ENCODE peak calls at places on chromosomes 4 and X, in eight cellular contexts. N is A549, P is HCT116, K is GM12878, A is H1, J is K562, O is SK-N-SH, S is HepG2. W is an unnamed sample.

GRCh38 chr4:2338754-2339457 is 77.0 kb upstream of the MXD4 start:
- DNase-seq in N (no peak), P (no peak), K (no peak), A (no peak), J (no peak), O (no peak), S (no peak), W (no peak)

GRCh38 chrX:102067966-102068723 is 57.3 kb upstream of the TCEAL2 start:
- DNase-seq in N (peak; percentile 24), P (no peak), K (peak; percentile 1), A (no peak), J (no peak), O (peak; percentile 10), S (peak; percentile 1), W (peak; percentile 16)

GRCh38 chr4:104493071-104493831 is 1.4 kb downstream of the CXXC4 start:
- DNase-seq in N (no peak), P (no peak), K (no peak), A (no peak), J (no peak), O (peak; percentile 4), S (no peak), W (no peak)

GRCh38 chrX:42096262-42096939 is 173.0 kb upstream of the CASK start:
- DNase-seq in N (peak; percentile 77), P (peak; percentile 2), K (no peak), A (no peak), J (no peak), O (no peak), S (peak; percentile 5), W (peak; percentile 96)

GRCh38 chr4:69707807-69708206 is 52.6 kb downstream of the SULT1B1 start:
- DNase-seq in N (no peak), P (no peak), K (no peak), A (no peak), J (no peak), O (no peak), S (no peak), W (no peak)

GRCh38 chr4:36997727-36998126 is 246.8 kb upstream of the NWD2 start:
- DNase-seq in N (no peak), P (no peak), K (no peak), A (no peak), J (no peak), O (no peak), S (no peak), W (no peak)

GRCh38 chr4:4488405-4489404 is 53.1 kb downstream of the STX18 start:
- DNase-seq in N (peak; percentile 72), P (peak; percentile 60), K (peak; percentile 63), A (peak; percentile 15), J (peak; percentile 74), O (peak; percentile 62), S (peak; percentile 64), W (peak; percentile 83)

GRCh38 chrX:79138658-79139241 is 5.7 kb upstream of the GPR174 start:
- DNase-seq in N (no peak), P (no peak), K (peak; percentile 79), A (no peak), J (no peak), O (no peak), S (no peak), W (no peak)

GRCh38 chr4:121308328-121308663 is 72.5 kb downstream of the QRFPR start:
- DNase-seq in N (no peak), P (no peak), K (no peak), A (no peak), J (no peak), O (no peak), S (no peak), W (no peak)

DNA sequence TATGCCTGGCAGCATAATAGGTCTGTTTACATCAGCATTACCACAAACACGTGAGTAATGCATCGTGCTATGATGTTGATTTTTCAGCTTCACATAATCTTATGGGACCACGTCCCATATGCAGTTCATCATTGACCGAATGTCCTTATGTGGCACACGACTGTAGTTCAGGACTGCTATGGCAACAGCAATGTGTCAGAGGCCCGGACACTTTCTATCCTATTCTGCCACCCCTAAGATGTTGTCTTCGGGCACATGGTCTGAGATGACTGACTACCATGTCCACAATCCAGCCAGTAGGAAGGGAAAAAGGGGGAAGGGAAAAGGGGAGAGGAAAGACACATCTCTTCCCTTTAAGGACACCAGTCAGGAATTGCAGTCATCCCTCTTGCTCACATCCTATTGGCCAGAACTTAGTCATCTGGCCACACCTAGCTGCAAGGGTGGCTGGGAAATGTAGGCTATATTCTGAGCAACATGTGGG is 196.0 kb upstream of the RBPJ start:
- DNase-seq in N (no peak), P (peak; percentile 19), K (no peak), A (no peak), J (no peak), O (no peak), S (no peak), W (peak; percentile 44)
- TF ChIP-seq RAD21 in N (no peak), P (no peak), K (no peak), A (no peak), J (no peak), O (no peak), S (no peak), W (no peak)

DNA sequence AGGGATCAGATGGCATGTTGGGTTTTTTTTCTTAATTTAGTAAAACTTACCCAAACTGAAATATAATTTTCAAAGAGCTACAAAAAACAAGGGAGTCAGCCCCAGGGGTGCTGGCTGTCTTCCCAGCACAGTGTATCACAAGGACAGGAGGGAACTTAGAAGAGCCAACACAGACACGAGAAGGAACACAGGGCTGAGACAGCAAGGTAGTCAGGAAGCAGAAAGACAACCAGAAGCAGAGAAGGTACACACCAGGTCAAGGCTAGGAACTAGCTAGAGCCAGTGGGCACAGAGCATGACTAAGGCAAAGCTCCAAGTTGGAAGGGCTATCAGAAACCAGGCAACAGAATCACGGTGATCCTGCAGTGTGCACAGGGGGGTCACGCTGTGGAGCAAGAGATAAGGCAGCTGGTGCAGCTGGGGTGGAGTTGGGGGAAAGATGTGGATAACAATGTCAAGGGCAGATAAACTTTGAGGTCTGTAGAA is 168.7 kb downstream of the NR3C2 start:
- DNase-seq in N (no peak), P (no peak), K (no peak), A (no peak), J (no peak), O (peak; percentile 16), S (no peak), W (no peak)
- TF ChIP-seq RAD21 in N (no peak), P (no peak), K (no peak), A (no peak), J (no peak), O (no peak), S (no peak), W (no peak)

GRCh38 chrX:137575596-137576255 is 9.8 kb downstream of the ZIC3 start:
- DNase-seq in N (no peak), P (no peak), K (no peak), A (no peak), J (no peak), O (no peak), S (no peak), W (no peak)

GRCh38 chrX:137574102-137574783 is 8.3 kb downstream of the ZIC3 start:
- DNase-seq in N (no peak), P (no peak), K (no peak), A (no peak), J (no peak), O (no peak), S (no peak), W (no peak)

GRCh38 chrX:137573356-137574101 is 7.6 kb downstream of the ZIC3 start:
- DNase-seq in N (no peak), P (no peak), K (no peak), A (no peak), J (no peak), O (no peak), S (no peak), W (no peak)

GRCh38 chrX:137569470-137569891 is 3.6 kb downstream of the ZIC3 start:
- DNase-seq in N (no peak), P (no peak), K (no peak), A (no peak), J (no peak), O (no peak), S (no peak), W (no peak)

DNA sequence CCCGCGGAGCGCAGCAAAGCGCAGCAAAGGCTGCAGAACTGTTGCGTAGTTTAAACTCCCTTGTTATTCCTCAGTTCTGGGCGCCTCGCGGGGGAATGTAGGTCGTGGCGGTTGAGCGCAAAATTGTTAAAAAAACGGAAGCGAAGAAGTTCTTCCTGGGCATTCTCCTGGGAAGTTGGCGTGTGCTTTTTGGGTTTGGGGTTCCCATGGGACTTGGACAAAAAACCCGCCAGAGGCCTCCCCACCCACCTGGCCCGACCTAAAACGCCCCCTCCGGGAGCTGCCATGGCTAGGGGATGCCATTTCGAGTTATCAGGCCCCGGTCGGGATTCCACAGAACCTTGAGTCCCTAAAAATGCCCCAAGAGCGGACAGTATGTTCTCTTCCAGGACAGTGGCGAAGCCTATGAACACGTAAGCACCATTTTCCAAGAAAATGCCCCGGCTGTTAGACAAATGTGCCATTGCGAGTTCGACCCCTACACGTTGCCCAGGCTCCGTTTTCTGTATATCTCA is 8.9 kb downstream of the ZIC3 start:
- DNase-seq in N (no peak), P (no peak), K (no peak), A (no peak), J (no peak), O (no peak), S (no peak), W (no peak)
- TF ChIP-seq RAD21 in N (no peak), P (no peak), K (no peak), A (no peak), J (no peak), O (no peak), S (no peak), W (no peak)

GRCh38 chr4:187598246-187598645 is 397.3 kb upstream of the ZFP42 start:
- DNase-seq in N (no peak), P (no peak), K (no peak), A (no peak), J (no peak), O (no peak), S (no peak), W (peak; percentile 10)

GRCh38 chr4:187606581-187606980 is 389.0 kb upstream of the ZFP42 start:
- DNase-seq in N (peak; percentile 54), P (peak; percentile 54), K (no peak), A (no peak), J (peak; percentile 67), O (peak; percentile 67), S (peak; percentile 50), W (peak; percentile 69)

GRCh38 chr4:187602339-187603092 is 393.1 kb upstream of the ZFP42 start:
- DNase-seq in N (no peak), P (no peak), K (no peak), A (no peak), J (no peak), O (no peak), S (no peak), W (peak; percentile 43)

GRCh38 chr4:187604984-187605383 is 390.6 kb upstream of the ZFP42 start:
- DNase-seq in N (no peak), P (no peak), K (no peak), A (no peak), J (no peak), O (no peak), S (no peak), W (no peak)

DNA sequence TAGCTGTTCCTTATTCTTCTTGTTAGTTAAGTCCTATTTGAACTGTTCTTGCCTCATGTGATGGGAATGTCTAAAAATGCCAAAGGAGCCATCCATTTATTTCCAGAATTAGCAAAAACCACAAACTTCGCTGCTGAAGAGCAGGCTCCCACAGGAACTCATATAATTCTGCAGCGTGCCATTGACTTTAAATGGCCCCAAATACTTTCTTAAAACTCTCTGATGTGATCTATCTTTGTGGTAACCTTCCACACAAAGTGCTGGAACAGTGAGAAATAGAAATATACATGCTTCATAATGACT is 392.5 kb upstream of the ZFP42 start:
- DNase-seq in N (no peak), P (no peak), K (no peak), A (no peak), J (no peak), O (no peak), S (no peak), W (peak; percentile 83)
- TF ChIP-seq RAD21 in N (no peak), P (no peak), K (no peak), A (no peak), J (no peak), O (no peak), S (no peak), W (no peak)

GRCh38 chrX:119094819-119095218 is 22.0 kb downstream of the CT47C1 start:
- DNase-seq in N (no peak), P (no peak), K (no peak), A (no peak), J (no peak), O (no peak), S (no peak), W (no peak)
- TF ChIP-seq RAD21 in N (no peak), P (no peak), K (no peak), A (no peak), J (no peak), O (no peak), S (no peak), W (no peak)

W was measured in IMR-90.